ENCODE peak calls at places on chromosomes 13 and 19, in five cellular contexts. A, S, W, Q and O are unnamed samples.

GRCh38 chr13:99979453-99980200 is 2.0 kb upstream of the ZIC2 start:
- DNase-seq in A (no peak), W (no peak), S (peak), Q (peak), O (peak)

GRCh38 chr13:79482271-79482970 is 1.5 kb downstream of the NDFIP2 start:
- DNase-seq in S (no peak), Q (no peak), W (no peak), A (peak), O (no peak)

GRCh38 chr13:48210178-48210577 is 22.8 kb upstream of the ITM2B start:
- DNase-seq in S (no peak), Q (peak), W (no peak), A (peak), O (no peak)

GRCh38 chr13:76848596-76848995 is 37.6 kb downstream of the KCTD12 start:
- DNase-seq in W (no peak), Q (peak), S (no peak), A (peak), O (no peak)

GRCh38 chr19:11649941-11650340 is 52.7 kb downstream of the ZNF627 start:
- DNase-seq in A (peak), W (no peak), Q (no peak), S (no peak), O (no peak)

GRCh38 chr13:21330126-21330861 is 128.8 kb downstream of the ZDHHC20 start:
- DNase-seq in W (no peak), Q (no peak), S (no peak), A (peak), O (no peak)

GRCh38 chr13:78759704-78760103 is 100.7 kb upstream of the OBI1 start:
- DNase-seq in Q (no peak), W (no peak), A (no peak), S (peak), O (no peak)

GRCh38 chr19:14370169-14370998 is 10.9 kb upstream of the ADGRE5 start:
- DNase-seq in Q (no peak), A (no peak), W (no peak), S (no peak), O (no peak)

GRCh38 chr13:46181799-46182490 is at the start of gene LCP1:
- DNase-seq in Q (peak), W (no peak), S (peak), A (no peak), O (no peak)

GRCh38 chr19:38868551-38868950 is 9.5 kb downstream of the RINL start:
- DNase-seq in Q (peak), W (no peak), S (peak), A (no peak), O (no peak)

GRCh38 chr19:11539495-11540365 is 1.1 kb downstream of the CNN1 start:
- DNase-seq in W (no peak), Q (no peak), A (peak), S (peak), O (no peak)

GRCh38 chr13:90430127-90430526 is 917.4 kb upstream of the MIR17HG start:
- DNase-seq in Q (no peak), A (no peak), S (no peak), W (no peak), O (no peak)

GRCh38 chr13:98443329-98443728 is 133.6 kb downstream of the STK24 start:
- DNase-seq in W (no peak), Q (no peak), A (peak), S (peak), O (no peak)

GRCh38 chr19:22354665-22355064 is 67.5 kb downstream of the ZNF98 start:
- DNase-seq in A (no peak), W (no peak), S (no peak), Q (no peak), O (no peak)

GRCh38 chr13:64639206-64639605 is 2590.9 kb downstream of the PCDH9 start:
- DNase-seq in A (no peak), S (no peak), W (no peak), Q (no peak), O (no peak)

GRCh38 chr13:74073231-74073630 is 61.0 kb downstream of the KLF12 start:
- DNase-seq in S (no peak), Q (no peak), A (no peak), W (no peak), O (no peak)

GRCh38 chr13:112869202-112870061 is 99.6 kb upstream of the MCF2L start:
- DNase-seq in Q (no peak), A (peak), S (no peak), W (no peak), O (no peak)

GRCh38 chr13:113083402-113084061 is 22.1 kb upstream of the F7 start:
- DNase-seq in Q (peak), W (no peak), A (peak), S (no peak), O (no peak)

GRCh38 chr13:23583491-23583890 is 13.3 kb downstream of the TNFRSF19 start:
- DNase-seq in Q (no peak), S (no peak), A (no peak), W (no peak), O (no peak)

GRCh38 chr13:76937416-76937815 is 10.9 kb upstream of the ACOD1 start:
- DNase-seq in W (no peak), Q (peak), A (peak), S (no peak), O (no peak)

GRCh38 chr13:42275506-42275905 is 3.6 kb downstream of the AKAP11 start:
- DNase-seq in S (no peak), A (no peak), W (no peak), Q (no peak), O (no peak)

GRCh38 chr13:96662036-96662435 is 332.2 kb downstream of the OXGR1 start:
- DNase-seq in A (no peak), Q (no peak), W (no peak), S (no peak), O (no peak)

GRCh38 chr13:41059896-41060722 is 1.2 kb upstream of the WBP4 start:
- DNase-seq in A (peak), Q (peak), W (peak), S (peak), O (peak)

GRCh38 chr13:41060723-41061074 is 610 bp upstream of the WBP4 start:
- DNase-seq in W (peak), A (no peak), S (peak), Q (peak), O (peak)

GRCh38 chr13:41064493-41064892 is 3.2 kb downstream of the WBP4 start:
- DNase-seq in S (no peak), A (peak), W (no peak), Q (no peak), O (no peak)

GRCh38 chr13:41061075-41061913 is at the start of gene WBP4:
- DNase-seq in Q (peak), S (peak), A (peak), W (peak), O (peak)

DNA sequence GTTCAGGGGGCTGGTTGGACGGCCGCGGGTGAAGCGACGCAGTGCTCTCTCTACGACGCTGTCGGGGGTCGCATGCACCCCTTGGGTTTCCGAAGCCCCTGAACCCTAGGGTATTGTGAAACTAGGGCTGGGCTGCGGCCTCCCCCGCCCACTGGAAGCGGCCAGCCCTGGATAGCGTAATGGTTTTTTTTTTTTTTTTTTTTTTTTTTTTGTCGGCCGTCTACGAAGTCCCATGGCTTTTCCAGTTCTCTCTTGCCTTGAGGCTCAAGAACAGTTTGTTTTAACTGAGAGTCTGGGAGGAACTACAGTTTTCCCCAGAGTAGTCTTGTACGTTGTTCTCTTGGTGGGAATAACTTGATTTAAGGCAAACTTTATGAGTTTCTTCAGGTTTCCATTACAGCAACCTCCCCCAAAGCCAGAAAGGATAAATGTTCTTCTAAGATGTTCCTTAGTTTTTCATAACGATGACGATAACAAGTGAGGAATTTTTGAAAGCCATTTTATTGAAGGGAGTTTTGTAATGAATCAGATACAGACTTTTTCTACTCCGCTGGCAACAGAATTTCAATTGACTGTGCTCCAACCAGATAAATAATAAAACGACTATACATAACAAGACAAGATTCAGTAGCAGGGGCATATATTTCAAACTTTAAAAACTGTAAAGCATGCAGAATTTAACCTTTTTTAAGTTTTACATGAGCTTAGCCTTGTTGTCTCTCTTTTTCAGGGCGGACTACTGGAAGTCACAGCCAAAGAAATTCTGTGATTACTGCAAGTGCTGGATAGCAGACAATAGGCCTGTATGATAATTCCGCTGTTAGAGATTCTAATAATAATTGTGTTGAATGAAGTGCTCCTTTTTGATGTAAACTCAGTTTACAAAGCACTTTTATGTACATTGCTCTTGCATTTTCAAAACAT is 867 bp downstream of the WBP4 start:
- DNase-seq in W (no peak), Q (no peak), A (peak), S (no peak), O (no peak)
- H4K8ac ChIP-seq in W (no peak), Q (peak), A (peak), S (no peak), O (no peak)

DNA sequence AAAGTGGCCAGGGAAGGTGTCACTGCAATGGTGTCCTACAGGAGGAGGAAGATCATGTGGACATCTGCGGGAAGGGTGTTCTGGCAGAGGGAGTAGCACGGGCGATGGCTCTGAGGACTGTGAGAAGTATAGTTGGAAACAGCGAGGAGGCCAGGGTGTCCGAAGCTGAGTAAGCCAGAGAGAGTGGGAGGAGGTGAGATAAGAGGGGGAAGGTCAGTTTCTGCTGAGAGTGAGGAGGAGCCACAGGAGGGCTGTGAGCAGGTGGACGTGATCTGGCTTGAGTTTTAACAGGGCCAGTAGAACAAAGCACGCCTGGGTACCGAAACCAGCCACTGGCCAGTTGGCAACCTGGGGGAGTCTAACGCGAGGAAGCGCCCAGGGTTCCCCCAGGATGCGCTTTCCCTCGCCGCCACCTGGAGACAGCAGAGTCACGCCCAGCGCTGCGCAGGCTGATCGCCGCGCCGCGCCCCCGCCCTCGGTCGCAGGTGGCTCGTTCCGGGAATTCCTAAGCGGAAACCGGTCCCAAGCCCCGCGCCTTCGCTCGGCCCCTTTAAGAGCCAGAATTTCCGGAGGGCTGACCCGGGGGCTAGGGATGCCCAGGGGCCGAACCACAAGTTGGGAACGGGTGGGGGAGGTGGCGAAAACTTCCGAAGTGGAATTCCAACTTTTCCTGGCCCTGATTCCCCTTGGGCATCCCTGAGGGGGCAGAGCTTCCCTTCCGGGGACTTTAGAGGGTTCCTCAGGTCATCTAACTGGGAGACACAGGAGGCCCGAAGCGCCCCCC is 1.1 kb upstream of the LSR start:
- DNase-seq in Q (peak), W (peak), S (peak), A (no peak), O (peak)
- H4K8ac ChIP-seq in Q (peak), W (no peak), S (no peak), A (no peak), O (peak)

DNA sequence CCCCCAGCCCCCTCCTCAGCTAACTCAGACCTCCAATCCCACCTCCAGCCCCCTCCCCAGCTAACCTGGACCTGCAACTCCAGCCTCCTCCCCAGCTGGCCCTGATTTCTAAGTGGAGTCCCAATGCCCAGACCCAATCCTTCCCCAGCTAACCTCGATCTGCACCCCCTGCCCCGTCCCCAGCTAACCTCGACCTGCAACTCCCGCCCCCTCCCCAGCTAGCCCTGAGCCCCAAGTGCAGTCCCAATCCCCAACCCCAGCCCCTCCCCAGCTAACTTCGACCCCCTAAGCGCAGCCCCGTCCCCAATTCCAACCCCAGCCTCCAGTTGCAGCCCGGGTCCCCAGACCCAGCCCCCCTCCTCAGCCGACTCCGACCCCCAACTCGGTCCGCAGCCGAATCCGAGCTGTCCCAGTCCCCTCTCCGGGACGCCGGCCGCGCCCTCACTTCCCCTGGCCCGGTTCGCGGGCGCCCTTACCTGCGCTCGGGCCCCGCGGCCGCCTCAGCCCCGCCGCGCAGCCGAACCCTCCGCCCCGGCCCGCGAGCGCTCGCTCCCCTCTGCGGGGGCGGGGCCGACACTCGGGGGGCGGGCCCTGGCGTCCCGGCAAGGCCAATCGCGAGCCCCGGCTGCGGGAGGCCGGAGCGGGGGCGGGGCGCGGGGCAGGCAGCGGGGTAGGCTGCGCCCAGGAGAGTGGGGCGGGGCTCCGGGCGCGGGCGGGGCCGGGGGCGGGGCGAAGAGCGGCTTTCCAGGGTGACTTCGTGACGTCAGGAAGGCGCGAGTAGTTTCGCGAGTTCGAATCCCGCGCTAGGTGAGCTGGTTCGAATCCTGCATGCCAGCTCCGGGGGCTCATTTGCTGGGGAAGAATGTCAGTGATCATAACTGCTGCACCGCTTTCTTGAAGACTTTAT is at the start of gene GNG7:
- DNase-seq in Q (peak), S (peak), W (peak), A (peak), O (peak)
- H4K8ac ChIP-seq in Q (peak), S (peak), W (no peak), A (no peak), O (no peak)

GRCh38 chr19:48085077-48085476 is 25.5 kb downstream of the PLA2G4C start:
- DNase-seq in Q (no peak), W (no peak), A (no peak), S (no peak), O (no peak)

GRCh38 chr19:48090281-48090802 is 20.3 kb downstream of the PLA2G4C start:
- DNase-seq in Q (no peak), A (no peak), S (no peak), W (no peak), O (no peak)

GRCh38 chr19:48085904-48086864 is 24.4 kb downstream of the PLA2G4C start:
- DNase-seq in W (no peak), Q (no peak), A (no peak), S (peak), O (peak)
- H4K8ac ChIP-seq in W (no peak), Q (no peak), A (no peak), S (no peak), O (no peak)

GRCh38 chr19:19626516-19627441 is 1.2 kb downstream of the LPAR2 start:
- DNase-seq in Q (no peak), S (no peak), A (no peak), W (no peak), O (no peak)

GRCh38 chr19:19630062-19630414 is 2.0 kb upstream of the LPAR2 start:
- DNase-seq in S (no peak), W (no peak), Q (no peak), A (no peak), O (no peak)

GRCh38 chr19:19627442-19627715 is 641 bp downstream of the LPAR2 start:
- DNase-seq in Q (no peak), A (no peak), W (no peak), S (no peak), O (no peak)

GRCh38 chr19:19628499-19629134 is 597 bp upstream of the LPAR2 start:
- DNase-seq in A (peak), W (peak), Q (peak), S (peak), O (peak)

GRCh38 chr19:19627716-19628498 is at the start of gene LPAR2:
- DNase-seq in A (no peak), S (peak), Q (peak), W (peak), O (peak)
- H4K8ac ChIP-seq in A (no peak), S (no peak), Q (peak), W (peak), O (no peak)

GRCh38 chr19:49165865-49166301 is 8.3 kb downstream of the TRPM4 start:
- DNase-seq in A (no peak), Q (no peak), S (no peak), W (no peak), O (peak)

GRCh38 chr19:49165111-49165750 is 7.6 kb downstream of the TRPM4 start:
- DNase-seq in S (no peak), A (no peak), Q (no peak), W (no peak), O (no peak)

GRCh38 chr19:49173198-49173597 is 15.6 kb downstream of the TRPM4 start:
- DNase-seq in Q (no peak), A (no peak), W (no peak), S (no peak), O (no peak)

GRCh38 chr19:49167857-49168409 is 10.3 kb downstream of the TRPM4 start:
- DNase-seq in S (no peak), A (no peak), Q (no peak), W (no peak), O (no peak)

DNA sequence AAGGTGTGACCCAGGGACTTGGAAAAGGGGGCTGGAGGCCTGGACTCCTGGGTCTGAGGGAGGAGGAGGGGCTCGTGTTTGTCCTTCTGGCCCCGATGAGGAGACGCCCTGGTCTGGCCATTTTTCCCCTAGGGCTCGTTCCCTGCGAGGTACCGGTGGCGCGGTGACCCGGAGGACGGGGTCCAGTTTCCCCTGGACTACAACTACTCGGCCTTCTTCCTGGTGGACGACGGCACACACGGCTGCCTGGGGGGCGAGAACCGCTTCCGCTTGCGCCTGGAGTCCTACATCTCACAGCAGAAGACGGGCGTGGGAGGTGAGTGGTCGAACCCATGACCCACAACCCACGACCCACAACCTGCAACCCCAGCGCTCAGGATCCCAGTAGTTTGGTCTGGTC is 10.8 kb downstream of the TRPM4 start:
- DNase-seq in S (no peak), W (no peak), Q (no peak), A (no peak), O (no peak)
- H4K8ac ChIP-seq in S (no peak), W (no peak), Q (no peak), A (no peak), O (no peak)

DNA sequence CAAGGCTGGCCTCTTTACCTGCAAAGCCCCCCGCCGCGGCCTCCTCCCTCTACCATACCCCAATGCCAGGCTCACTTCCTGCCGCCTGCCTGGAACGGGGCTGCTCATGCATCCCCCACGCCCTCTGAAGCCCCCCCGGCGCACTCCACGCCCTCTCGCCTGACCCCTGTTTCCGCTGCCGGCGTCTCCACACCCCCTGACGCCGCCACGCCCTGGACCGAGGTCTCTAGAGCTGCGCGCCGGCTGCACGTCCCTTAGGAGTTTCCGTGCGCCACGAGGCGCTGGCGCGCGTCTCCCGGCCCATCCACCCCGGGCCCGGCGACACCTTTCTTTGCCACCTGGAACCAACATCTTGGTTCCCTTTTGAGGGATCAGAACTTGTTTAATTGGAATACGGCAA is 16.0 kb downstream of the DPRX start:
- DNase-seq in A (no peak), S (no peak), W (no peak), Q (no peak), O (no peak)
- H4K8ac ChIP-seq in A (no peak), S (no peak), W (no peak), Q (peak), O (no peak)

DNA sequence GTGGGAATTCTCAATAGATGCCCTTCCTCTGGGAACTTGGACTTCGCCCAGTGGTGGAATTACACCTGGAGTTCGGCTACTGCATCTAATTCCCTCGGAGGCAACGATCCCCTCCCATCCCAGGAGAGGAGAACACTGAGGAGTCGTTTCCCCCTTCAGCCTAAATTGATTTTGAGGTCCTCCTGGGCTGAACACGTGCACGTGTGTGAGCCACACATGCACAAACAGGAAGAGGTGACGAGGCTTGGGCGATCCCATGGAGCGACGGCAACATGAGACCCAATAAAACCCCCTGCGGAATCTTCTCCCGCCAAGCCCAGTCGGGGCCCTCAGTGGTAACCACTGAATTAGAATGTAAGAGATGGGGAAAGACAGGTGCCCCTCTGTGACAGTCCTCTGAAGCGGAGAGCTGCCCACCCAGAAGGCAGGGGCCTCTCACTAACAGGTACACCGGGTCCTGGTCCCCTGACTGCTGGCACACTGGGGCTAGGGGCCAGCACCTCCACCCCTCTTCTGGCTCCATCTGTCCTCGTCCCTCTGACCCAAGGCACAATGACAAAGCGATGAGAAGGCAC is 4.5 kb downstream of the MLLT1 start:
- DNase-seq in S (no peak), Q (no peak), A (no peak), W (no peak), O (no peak)
- H4K8ac ChIP-seq in S (no peak), Q (no peak), A (no peak), W (no peak), O (no peak)